ENCODE peak calls at places on chromosomes 3 and 15, in four cellular contexts. Y is amniotic epithelial cell, K is GM10248, I is A172. W is an unnamed sample.
A peak's percentile ranks its signal among the peaks of the same experiment; 100 is the strongest.

GRCh38 chr3:160486459-160486869 is 36.9 kb upstream of the TRIM59 start:
- DNase-seq in Y (peak; percentile 52), K (peak; percentile 30), I (no peak), W (peak; percentile 27)

GRCh38 chr15:87167055-87167454 is 1087.4 kb downstream of the AGBL1 start:
- DNase-seq in Y (no peak), K (no peak), I (no peak), W (no peak)

GRCh38 chr3:60421749-60422467 is 829.3 kb downstream of the FHIT start:
- DNase-seq in Y (no peak), K (no peak), I (no peak), W (no peak)

GRCh38 chr3:58693929-58694850 is 27.6 kb upstream of the FAM3D start:
- DNase-seq in Y (no peak), K (no peak), I (no peak), W (no peak)

GRCh38 chr3:177740270-177740669 is 543.0 kb upstream of the TBL1XR1 start:
- DNase-seq in Y (no peak), K (no peak), I (no peak), W (no peak)

GRCh38 chr3:48863122-48863521 is 15.4 kb upstream of the PRKAR2A start:
- DNase-seq in Y (no peak), K (no peak), I (no peak), W (no peak)

GRCh38 chr3:49928511-49929017 is 1.0 kb downstream of the MON1A start:
- DNase-seq in Y (no peak), K (no peak), I (no peak), W (no peak)

GRCh38 chr3:54999159-54999558 is 71.3 kb upstream of the LRTM1 start:
- DNase-seq in Y (peak; percentile 90), K (no peak), I (peak; percentile 89), W (peak; percentile 70)

GRCh38 chr15:74365619-74366445 is 1.6 kb downstream of the CYP11A1 start:
- DNase-seq in Y (peak; percentile 80), K (peak; percentile 48), I (no peak), W (no peak)

W was measured in RCC 7860.